ENCODE peak calls at places on chromosomes 7 and 10, in six cellular contexts. V is CD8-positive, alpha-beta T cell; R is right lobe of liver; C is endothelial cell; Z is fibroblast of lung; Y is IMR-90. G is an unnamed sample.

GRCh38 chr10:102781089-102781920 is 37.6 kb downstream of the WBP1L start:
- DNase-seq in C (no peak), Z (no peak), Y (no peak), R (no peak), V (no peak), G (no peak)

GRCh38 chr10:6408799-6409198 is 171.3 kb downstream of the PRKCQ start:
- DNase-seq in R (no peak), Y (no peak), C (no peak), V (no peak), Z (no peak), G (no peak)

GRCh38 chr7:97024209-97025129 is at the start of gene DLX5:
- DNase-seq in Z (peak), R (no peak), Y (peak), C (no peak), V (no peak), G (no peak)

GRCh38 chr7:40717242-40717641 is 582.4 kb downstream of the SUGCT start:
- DNase-seq in C (peak), Y (peak), V (no peak), R (peak), Z (peak), G (no peak)

GRCh38 chr10:117997673-117998072 is 49.1 kb downstream of the RAB11FIP2 start:
- DNase-seq in V (no peak), C (no peak), Z (no peak), Y (no peak), R (no peak), G (no peak)

GRCh38 chr10:43863859-43864591 is 215.3 kb upstream of the ZNF32 start:
- DNase-seq in Y (peak), R (peak), Z (peak), C (no peak), V (no peak), G (no peak)

GRCh38 chr10:42943025-42943818 is 133.6 kb upstream of the RET start:
- DNase-seq in V (no peak), C (no peak), Z (no peak), R (no peak), Y (no peak), G (no peak)

GRCh38 chr10:111093741-111094380 is 17.0 kb downstream of the ADRA2A start:
- DNase-seq in C (no peak), R (no peak), Z (peak), V (no peak), Y (peak), G (no peak)

GRCh38 chr7:116122972-116123595 is 87.3 kb upstream of the TES start:
- DNase-seq in Z (peak), V (no peak), C (peak), Y (peak), R (no peak), G (no peak)

GRCh38 chr7:132536646-132537395 is 39.4 kb downstream of the PLXNA4 start:
- DNase-seq in C (no peak), Y (peak), R (no peak), V (no peak), Z (peak), G (no peak)

GRCh38 chr7:45670717-45671116 is 96.5 kb downstream of the ADCY1 start:
- DNase-seq in C (no peak), Z (no peak), Y (no peak), R (no peak), V (no peak), G (no peak)

GRCh38 chr7:84924341-84924740 is 262.5 kb downstream of the SEMA3D start:
- DNase-seq in Z (no peak), Y (no peak), R (no peak), V (no peak), C (no peak), G (no peak)

GRCh38 chr7:46029111-46029704 is 108.1 kb upstream of the IGFBP3 start:
- DNase-seq in R (no peak), Y (no peak), C (no peak), Z (no peak), V (no peak), G (no peak)

GRCh38 chr7:106416430-106416829 is 131.6 kb upstream of the NAMPT start:
- DNase-seq in R (no peak), Z (no peak), V (no peak), C (no peak), Y (no peak), G (no peak)

GRCh38 chr7:109868215-109868614 is 1222.7 kb upstream of the LRRN3 start:
- DNase-seq in C (no peak), V (no peak), R (no peak), Z (no peak), Y (no peak), G (no peak)
- TF ChIP-seq CTCF in C (no peak), V (no peak), R (no peak), Z (no peak), Y (no peak), G (no peak)

DNA sequence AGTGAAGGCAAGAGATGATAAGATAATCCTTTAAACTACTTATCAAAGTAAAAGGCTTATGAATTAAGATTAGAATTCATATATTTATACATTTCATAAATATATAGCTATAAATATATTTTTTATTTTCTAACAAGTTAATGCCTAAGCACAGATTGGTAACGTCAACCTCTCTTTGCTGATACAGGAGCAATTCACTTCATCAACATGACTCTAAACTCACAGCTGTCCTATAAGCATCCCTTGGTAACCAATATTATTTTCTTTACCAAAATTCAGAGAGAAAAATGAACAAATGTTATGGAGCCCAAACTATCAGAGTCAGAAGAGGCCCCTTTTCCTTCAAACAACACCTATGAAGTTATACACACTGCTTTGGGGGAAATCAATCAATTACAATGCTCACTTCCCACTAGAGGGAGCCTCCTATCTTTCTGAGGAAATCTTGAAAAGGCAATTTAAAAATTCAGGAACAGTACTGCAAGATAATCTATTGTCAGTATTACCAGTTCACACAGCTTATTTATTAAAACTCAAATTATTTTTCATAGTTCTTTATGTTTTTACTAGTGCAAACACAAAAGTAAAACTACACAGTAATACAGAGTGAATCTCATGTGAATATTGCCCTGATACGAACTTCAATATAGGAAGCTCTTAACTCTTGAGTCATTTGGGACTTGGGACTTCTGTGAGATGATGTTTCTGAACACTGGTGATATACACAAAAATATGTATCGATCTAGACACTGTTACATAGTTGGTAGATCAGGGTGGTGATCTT is 51.0 kb upstream of the NOBOX start:
- DNase-seq in C (no peak), R (no peak), Y (no peak), V (no peak), Z (no peak), G (no peak)
- TF ChIP-seq CTCF in C (no peak), R (no peak), Y (no peak), V (no peak), Z (peak), G (no peak)

GRCh38 chr7:10475940-10476641 is 497.6 kb upstream of the PHF14 start:
- DNase-seq in Y (no peak), V (no peak), C (no peak), Z (no peak), R (no peak), G (no peak)
- TF ChIP-seq CTCF in Y (no peak), V (no peak), C (no peak), Z (no peak), R (no peak), G (no peak)

DNA sequence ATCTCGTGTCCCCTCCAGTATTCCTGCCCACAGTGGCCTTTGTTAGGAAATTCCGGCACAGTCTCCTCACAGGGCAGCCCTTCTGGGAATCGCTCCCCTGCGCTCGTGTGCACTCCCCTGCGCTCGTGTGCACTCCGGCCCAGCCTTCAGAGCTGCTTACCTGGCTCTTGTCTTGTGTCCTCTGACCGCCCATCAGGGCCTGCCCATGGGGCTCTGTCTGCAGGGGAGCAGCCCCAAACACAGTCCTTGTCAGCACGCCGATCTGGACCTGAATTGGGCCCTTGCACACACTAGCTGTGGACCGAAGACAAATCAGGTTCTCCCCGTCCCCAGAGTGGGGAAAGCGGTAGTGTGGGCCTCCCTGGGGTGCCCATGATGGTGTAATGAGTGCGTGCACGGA is 179.4 kb downstream of the CUX1 start:
- DNase-seq in Y (no peak), C (no peak), Z (no peak), R (no peak), V (no peak), G (no peak)
- TF ChIP-seq CTCF in Y (no peak), C (no peak), Z (no peak), R (no peak), V (no peak), G (no peak)

DNA sequence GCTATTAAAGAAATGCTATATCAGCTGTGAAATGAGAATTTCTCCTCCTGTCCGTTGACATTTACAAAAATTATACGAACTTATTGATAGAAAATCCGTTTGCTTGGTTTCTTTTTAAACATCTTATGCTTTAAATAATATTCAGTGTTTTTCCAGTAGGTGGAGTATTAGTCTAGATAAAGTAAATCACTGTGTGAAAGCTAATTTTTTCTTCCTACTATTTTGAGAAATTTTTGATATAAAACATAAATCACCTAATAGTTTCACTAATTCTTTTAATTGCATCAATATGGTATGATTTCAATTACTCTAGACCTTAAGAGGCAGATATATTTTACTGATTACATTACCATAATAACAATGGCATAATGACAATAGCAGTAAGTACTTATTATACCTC is 335.2 kb upstream of the C7orf33 start:
- DNase-seq in C (no peak), V (no peak), Y (no peak), R (no peak), Z (no peak), G (no peak)
- TF ChIP-seq CTCF in C (peak), V (no peak), Y (no peak), R (peak), Z (no peak), G (no peak)